ENCODE peak calls at places on chromosomes 11 and 22, in six cellular contexts. One of them, this sample, is unnamed.

GRCh38 chr11:75388386-75389275 is 10.7 kb upstream of the RPS3 start:
- DNase-seq in HCT116: peak
- DNase-seq in H1: peak
- DNase-seq in GM12878: no peak
- DNase-seq in HepG2: peak
- DNase-seq in SK-N-SH: peak
- DNase-seq in this sample: peak

GRCh38 chr11:119509969-119510401 is 87.0 kb upstream of the THY1 start:
- DNase-seq in HCT116: no peak
- DNase-seq in HepG2: no peak
- DNase-seq in SK-N-SH: no peak
- DNase-seq in GM12878: peak
- DNase-seq in H1: no peak
- DNase-seq in this sample: no peak

GRCh38 chr11:128756469-128756868 is 62.6 kb downstream of the FLI1 start:
- DNase-seq in HCT116: no peak
- DNase-seq in HepG2: no peak
- DNase-seq in H1: no peak
- DNase-seq in GM12878: no peak
- DNase-seq in SK-N-SH: no peak
- DNase-seq in this sample: no peak

GRCh38 chr11:67302571-67303131 is 679 bp upstream of the SSH3 start:
- DNase-seq in HCT116: no peak
- DNase-seq in H1: no peak
- DNase-seq in SK-N-SH: no peak
- DNase-seq in GM12878: no peak
- DNase-seq in HepG2: no peak
- DNase-seq in this sample: no peak

GRCh38 chr11:26088391-26088790 is 243.5 kb upstream of the ANO3 start:
- DNase-seq in SK-N-SH: no peak
- DNase-seq in GM12878: no peak
- DNase-seq in HepG2: no peak
- DNase-seq in HCT116: no peak
- DNase-seq in H1: no peak
- DNase-seq in this sample: no peak

GRCh38 chr11:61082161-61082870 is 20.0 kb upstream of the CD5 start:
- DNase-seq in SK-N-SH: no peak
- DNase-seq in H1: no peak
- DNase-seq in GM12878: no peak
- DNase-seq in HCT116: no peak
- DNase-seq in HepG2: no peak
- DNase-seq in this sample: no peak

GRCh38 chr22:28771195-28771791 is 1.2 kb upstream of the CCDC117 start:
- DNase-seq in H1: no peak
- DNase-seq in HCT116: no peak
- DNase-seq in SK-N-SH: no peak
- DNase-seq in HepG2: peak
- DNase-seq in GM12878: no peak
- DNase-seq in this sample: no peak

GRCh38 chr11:43327987-43328386 is 16.2 kb downstream of the API5 start:
- DNase-seq in HCT116: no peak
- DNase-seq in H1: no peak
- DNase-seq in SK-N-SH: no peak
- DNase-seq in GM12878: no peak
- DNase-seq in HepG2: peak
- DNase-seq in this sample: no peak

GRCh38 chr22:49377306-49377705 is 450.4 kb downstream of the BRD1 start:
- DNase-seq in GM12878: no peak
- DNase-seq in SK-N-SH: no peak
- DNase-seq in HepG2: no peak
- DNase-seq in HCT116: no peak
- DNase-seq in H1: no peak
- DNase-seq in this sample: no peak

GRCh38 chr11:120577624-120578363 is 66.2 kb downstream of the GRIK4 start:
- DNase-seq in SK-N-SH: no peak
- DNase-seq in H1: no peak
- DNase-seq in GM12878: no peak
- DNase-seq in HepG2: no peak
- DNase-seq in HCT116: no peak
- DNase-seq in this sample: no peak

GRCh38 chr11:1442163-1442562 is 44.4 kb downstream of the MOB2 start:
- DNase-seq in SK-N-SH: peak
- DNase-seq in GM12878: no peak
- DNase-seq in HCT116: no peak
- DNase-seq in H1: no peak
- DNase-seq in HepG2: no peak
- DNase-seq in this sample: peak

GRCh38 chr22:49203863-49204598 is 623.6 kb downstream of the BRD1 start:
- DNase-seq in HCT116: no peak
- DNase-seq in HepG2: no peak
- DNase-seq in SK-N-SH: no peak
- DNase-seq in GM12878: no peak
- DNase-seq in H1: no peak
- DNase-seq in this sample: no peak

GRCh38 chr11:128709402-128709801 is 15.5 kb downstream of the FLI1 start:
- DNase-seq in HCT116: no peak
- DNase-seq in H1: no peak
- DNase-seq in HepG2: peak
- DNase-seq in GM12878: no peak
- DNase-seq in SK-N-SH: no peak
- DNase-seq in this sample: no peak

GRCh38 chr11:77081381-77081851 is 14.6 kb downstream of the CAPN5 start:
- DNase-seq in GM12878: no peak
- DNase-seq in H1: no peak
- DNase-seq in HepG2: no peak
- DNase-seq in HCT116: no peak
- DNase-seq in SK-N-SH: peak
- DNase-seq in this sample: no peak

GRCh38 chr11:75100314-75100713 is 3.6 kb upstream of the OR2AT4 start:
- DNase-seq in H1: no peak
- DNase-seq in HepG2: no peak
- DNase-seq in HCT116: no peak
- DNase-seq in GM12878: peak
- DNase-seq in SK-N-SH: no peak
- DNase-seq in this sample: no peak

GRCh38 chr22:29062286-29062949 is 787 bp upstream of the C22orf31 start:
- DNase-seq in SK-N-SH: no peak
- DNase-seq in HCT116: no peak
- DNase-seq in GM12878: no peak
- DNase-seq in H1: no peak
- DNase-seq in HepG2: peak
- DNase-seq in this sample: no peak

GRCh38 chr11:73875840-73876239 is 806 bp downstream of the COA4 start:
- DNase-seq in H1: no peak
- DNase-seq in SK-N-SH: no peak
- DNase-seq in HCT116: no peak
- DNase-seq in HepG2: no peak
- DNase-seq in GM12878: no peak
- DNase-seq in this sample: no peak

GRCh38 chr11:65288706-65289536 is 25.7 kb upstream of the CDC42EP2 start:
- DNase-seq in HCT116: no peak
- DNase-seq in GM12878: no peak
- DNase-seq in H1: no peak
- DNase-seq in SK-N-SH: peak
- DNase-seq in HepG2: no peak
- DNase-seq in this sample: no peak

GRCh38 chr22:24435861-24436351 is 8.5 kb downstream of the ADORA2A start:
- DNase-seq in SK-N-SH: peak
- DNase-seq in GM12878: no peak
- DNase-seq in HepG2: no peak
- DNase-seq in H1: no peak
- DNase-seq in HCT116: no peak
- DNase-seq in this sample: no peak

GRCh38 chr11:107999759-108000455 is 8.8 kb upstream of the CUL5 start:
- DNase-seq in GM12878: peak
- DNase-seq in HCT116: peak
- DNase-seq in HepG2: peak
- DNase-seq in SK-N-SH: peak
- DNase-seq in H1: peak
- DNase-seq in this sample: peak

GRCh38 chr11:82857145-82857544 is 43.1 kb downstream of the PRCP start:
- DNase-seq in H1: no peak
- DNase-seq in GM12878: no peak
- DNase-seq in HCT116: no peak
- DNase-seq in SK-N-SH: no peak
- DNase-seq in HepG2: no peak
- DNase-seq in this sample: no peak

GRCh38 chr11:79066456-79067354 is 374.1 kb downstream of the TENM4 start:
- DNase-seq in HepG2: no peak
- DNase-seq in H1: no peak
- DNase-seq in SK-N-SH: peak
- DNase-seq in HCT116: no peak
- DNase-seq in GM12878: no peak
- DNase-seq in this sample: no peak

GRCh38 chr11:46183819-46184218 is 62.6 kb upstream of the PHF21A start:
- DNase-seq in GM12878: no peak
- DNase-seq in SK-N-SH: no peak
- DNase-seq in H1: no peak
- DNase-seq in HepG2: no peak
- DNase-seq in HCT116: no peak
- DNase-seq in this sample: no peak

DNA sequence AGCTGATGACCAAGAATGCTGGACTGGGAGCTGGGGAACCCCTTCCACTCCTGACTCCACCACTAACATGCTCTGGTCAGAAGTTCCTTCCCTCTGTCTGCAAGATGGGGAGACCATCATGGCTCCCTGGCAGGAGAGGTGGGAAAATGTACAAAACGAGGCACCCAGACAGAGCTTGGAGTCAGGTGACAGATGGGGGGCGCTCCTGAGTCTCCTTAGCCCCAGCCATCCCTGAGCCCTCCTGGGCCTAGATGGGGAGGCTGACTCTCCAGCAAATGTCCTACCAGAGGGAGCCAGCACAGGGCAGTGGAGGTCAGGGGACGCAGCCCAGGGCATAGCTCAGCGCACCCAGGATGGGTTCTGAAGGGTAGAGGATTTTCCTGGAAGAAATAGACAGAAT is 20.0 kb downstream of the KCNJ4 start:
- DNase-seq in HepG2: no peak
- DNase-seq in HCT116: no peak
- DNase-seq in H1: no peak
- DNase-seq in SK-N-SH: no peak
- DNase-seq in GM12878: no peak
- DNase-seq in this sample: no peak
- TF ChIP-seq JUND in HepG2: no peak
- TF ChIP-seq JUND in HCT116: no peak
- TF ChIP-seq JUND in H1: no peak
- TF ChIP-seq JUND in SK-N-SH: no peak
- TF ChIP-seq JUND in GM12878: no peak
- TF ChIP-seq JUND in this sample: no peak

GRCh38 chr11:133366088-133366487 is 166.2 kb downstream of the OPCML start:
- DNase-seq in H1: no peak
- DNase-seq in SK-N-SH: no peak
- DNase-seq in HepG2: no peak
- DNase-seq in HCT116: no peak
- DNase-seq in GM12878: no peak
- DNase-seq in this sample: no peak

GRCh38 chr11:133361689-133361994 is 170.7 kb downstream of the OPCML start:
- DNase-seq in GM12878: no peak
- DNase-seq in HepG2: no peak
- DNase-seq in SK-N-SH: no peak
- DNase-seq in HCT116: no peak
- DNase-seq in H1: no peak
- DNase-seq in this sample: no peak

GRCh38 chr11:133360860-133361688 is 171.2 kb downstream of the OPCML start:
- DNase-seq in HepG2: no peak
- DNase-seq in HCT116: no peak
- DNase-seq in GM12878: peak
- DNase-seq in SK-N-SH: no peak
- DNase-seq in H1: no peak
- DNase-seq in this sample: no peak

GRCh38 chr11:133362156-133362555 is 170.1 kb downstream of the OPCML start:
- DNase-seq in HCT116: no peak
- DNase-seq in SK-N-SH: no peak
- DNase-seq in H1: no peak
- DNase-seq in GM12878: no peak
- DNase-seq in HepG2: no peak
- DNase-seq in this sample: no peak

GRCh38 chr11:133362921-133363320 is 169.4 kb downstream of the OPCML start:
- DNase-seq in HCT116: no peak
- DNase-seq in H1: no peak
- DNase-seq in GM12878: no peak
- DNase-seq in HepG2: no peak
- DNase-seq in SK-N-SH: no peak
- DNase-seq in this sample: peak
- TF ChIP-seq JUND in HCT116: no peak
- TF ChIP-seq JUND in H1: no peak
- TF ChIP-seq JUND in GM12878: no peak
- TF ChIP-seq JUND in HepG2: no peak
- TF ChIP-seq JUND in SK-N-SH: no peak
- TF ChIP-seq JUND in this sample: no peak

GRCh38 chr22:36223504-36223903 is 15.8 kb downstream of the APOL2 start:
- DNase-seq in HCT116: no peak
- DNase-seq in SK-N-SH: no peak
- DNase-seq in H1: no peak
- DNase-seq in HepG2: no peak
- DNase-seq in GM12878: no peak
- DNase-seq in this sample: no peak

GRCh38 chr22:36222887-36223450 is 16.4 kb downstream of the APOL2 start:
- DNase-seq in H1: no peak
- DNase-seq in SK-N-SH: no peak
- DNase-seq in HepG2: no peak
- DNase-seq in HCT116: no peak
- DNase-seq in GM12878: no peak
- DNase-seq in this sample: no peak

GRCh38 chr22:36218648-36219047 is 17.0 kb upstream of the APOL4 start:
- DNase-seq in H1: no peak
- DNase-seq in GM12878: no peak
- DNase-seq in HCT116: no peak
- DNase-seq in SK-N-SH: no peak
- DNase-seq in HepG2: no peak
- DNase-seq in this sample: no peak

GRCh38 chr22:36221799-36222751 is 17.3 kb downstream of the APOL2 start:
- DNase-seq in SK-N-SH: peak
- DNase-seq in H1: peak
- DNase-seq in HepG2: peak
- DNase-seq in GM12878: no peak
- DNase-seq in HCT116: peak
- DNase-seq in this sample: peak

DNA sequence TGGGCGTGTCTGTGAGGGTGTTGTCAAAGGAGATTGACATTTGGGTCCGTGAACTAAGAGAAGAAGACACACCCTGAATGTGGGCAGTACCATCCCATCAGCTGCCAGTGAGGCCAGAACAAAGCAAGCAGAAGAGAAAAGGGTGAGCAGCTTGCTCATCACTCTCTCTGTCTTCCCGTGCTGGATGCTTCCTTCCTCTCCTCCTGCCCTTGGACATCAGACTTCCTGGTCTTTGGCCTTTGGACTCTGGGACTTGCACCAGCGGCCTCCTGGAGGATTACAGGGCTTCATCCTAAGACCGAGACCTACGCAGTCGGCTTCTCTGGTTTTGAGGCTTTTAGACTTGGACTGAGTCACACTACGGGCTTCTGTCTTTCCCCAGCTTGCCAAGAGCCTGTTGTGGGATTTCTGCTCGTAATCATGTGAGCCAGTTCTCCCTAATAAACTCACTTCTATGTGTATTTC is 18.8 kb downstream of the APOL2 start:
- DNase-seq in SK-N-SH: no peak
- DNase-seq in HCT116: no peak
- DNase-seq in HepG2: no peak
- DNase-seq in GM12878: no peak
- DNase-seq in H1: no peak
- DNase-seq in this sample: no peak
- TF ChIP-seq JUND in SK-N-SH: no peak
- TF ChIP-seq JUND in HCT116: no peak
- TF ChIP-seq JUND in HepG2: no peak
- TF ChIP-seq JUND in GM12878: no peak
- TF ChIP-seq JUND in H1: no peak
- TF ChIP-seq JUND in this sample: no peak

GRCh38 chr11:86713552-86713951 is 41.1 kb upstream of the ME3 start:
- DNase-seq in H1: no peak
- DNase-seq in HepG2: no peak
- DNase-seq in GM12878: no peak
- DNase-seq in SK-N-SH: no peak
- DNase-seq in HCT116: no peak
- DNase-seq in this sample: no peak
- TF ChIP-seq JUND in H1: no peak
- TF ChIP-seq JUND in HepG2: no peak
- TF ChIP-seq JUND in GM12878: no peak
- TF ChIP-seq JUND in SK-N-SH: no peak
- TF ChIP-seq JUND in HCT116: no peak
- TF ChIP-seq JUND in this sample: no peak

This sample was measured in T47D.